ENCODE peak calls at places on chromosome 13, in ten cellular contexts. D is SK-N-SH; S is GM23338; O is choroid plexus epithelial cell; Y is RPMI7951; X is DMS 273 treated with DMSO at 0.1 percent for 48 hours; A is NCI-H748 treated with DMSO at 0.1 percent for 48 hours; N is AG08395; W is stimulated activated CD4-positive, alpha-beta T cell treated with anti-CD3 and anti-CD28 coated beads, TNF-alpha, amount 100 ng/mL, for 48 hours; G is AG04450. I is an unnamed sample.

GRCh38 chr13:111431241-111431640 is 110.8 kb downstream of the TEX29 start:
- DNase-seq in D (no peak), S (no peak), O (no peak), Y (no peak), X (no peak), A (peak), N (no peak), W (no peak), G (no peak), I (no peak)

GRCh38 chr13:30359999-30360398 is 52.6 kb upstream of the KATNAL1 start:
- DNase-seq in D (no peak), S (no peak), O (no peak), Y (no peak), X (no peak), A (no peak), N (no peak), W (no peak), G (no peak), I (no peak)

GRCh38 chr13:19658192-19658591 is 24.7 kb downstream of the MPHOSPH8 start:
- DNase-seq in D (peak), S (no peak), O (no peak), Y (no peak), X (no peak), A (no peak), N (no peak), W (no peak), G (no peak), I (no peak)

GRCh38 chr13:41756198-41756885 is 204.6 kb downstream of the VWA8 start:
- DNase-seq in D (no peak), S (no peak), O (no peak), Y (no peak), X (no peak), A (no peak), N (no peak), W (no peak), G (no peak), I (no peak)

GRCh38 chr13:40494932-40495619 is 171.4 kb downstream of the FOXO1 start:
- DNase-seq in D (no peak), S (no peak), O (no peak), Y (peak), X (no peak), A (no peak), N (no peak), W (no peak), G (no peak), I (no peak)

GRCh38 chr13:42363941-42364612 is 92.1 kb downstream of the AKAP11 start:
- DNase-seq in D (no peak), S (peak), O (peak), Y (peak), X (no peak), A (no peak), N (no peak), W (no peak), G (no peak), I (no peak)

GRCh38 chr13:112690242-112690943 is 555 bp downstream of the ATP11A start:
- DNase-seq in D (peak), S (peak), O (peak), Y (peak), X (no peak), A (no peak), N (peak), W (no peak), G (no peak), I (no peak)

GRCh38 chr13:25561842-25562241 is 190.1 kb downstream of the ATP8A2 start:
- DNase-seq in D (no peak), S (no peak), O (no peak), Y (no peak), X (no peak), A (no peak), N (no peak), W (no peak), G (no peak), I (no peak)

GRCh38 chr13:106548064-106548696 is 12.7 kb upstream of the EFNB2 start:
- DNase-seq in D (no peak), S (no peak), O (peak), Y (no peak), X (no peak), A (no peak), N (no peak), W (no peak), G (peak), I (no peak)

GRCh38 chr13:50731400-50731799 is 112.1 kb downstream of the DLEU7 start:
- DNase-seq in D (no peak), S (no peak), O (peak), Y (peak), X (peak), A (peak), N (peak), W (no peak), G (no peak), I (no peak)

GRCh38 chr13:27825153-27825552 is 32.9 kb downstream of the GSX1 start:
- DNase-seq in D (no peak), S (peak), O (no peak), Y (no peak), X (no peak), A (no peak), N (no peak), W (no peak), G (no peak), I (no peak)

GRCh38 chr13:107211073-107211472 is 643.1 kb upstream of the ARGLU1 start:
- DNase-seq in D (peak), S (peak), O (peak), Y (peak), X (peak), A (peak), N (peak), W (peak), G (peak), I (peak)

GRCh38 chr13:27730191-27730590 is 62.1 kb upstream of the GSX1 start:
- DNase-seq in D (no peak), S (no peak), O (no peak), Y (no peak), X (no peak), A (no peak), N (no peak), W (no peak), G (no peak), I (no peak)

GRCh38 chr13:37640499-37640898 is 41.9 kb upstream of the POSTN start:
- DNase-seq in D (no peak), S (peak), O (peak), Y (peak), X (peak), A (peak), N (peak), W (no peak), G (peak), I (no peak)

GRCh38 chr13:79018166-79018565 is 359.2 kb upstream of the OBI1 start:
- DNase-seq in D (no peak), S (no peak), O (no peak), Y (no peak), X (no peak), A (no peak), N (no peak), W (no peak), G (no peak), I (no peak)

GRCh38 chr13:76440568-76440967 is 445.6 kb downstream of the KCTD12 start:
- DNase-seq in D (no peak), S (no peak), O (no peak), Y (no peak), X (no peak), A (no peak), N (no peak), W (no peak), G (no peak), I (no peak)

GRCh38 chr13:90800082-90800746 is 547.3 kb upstream of the MIR17HG start:
- DNase-seq in D (peak), S (no peak), O (peak), Y (peak), X (no peak), A (no peak), N (no peak), W (no peak), G (no peak), I (no peak)

GRCh38 chr13:79306650-79307049 is 99.4 kb downstream of the RBM26 start:
- DNase-seq in D (no peak), S (no peak), O (no peak), Y (no peak), X (no peak), A (no peak), N (no peak), W (no peak), G (no peak), I (no peak)

GRCh38 chr13:93320942-93321341 is 94.3 kb downstream of the GPC6 start:
- DNase-seq in D (no peak), S (no peak), O (peak), Y (no peak), X (no peak), A (no peak), N (no peak), W (no peak), G (no peak), I (no peak)

GRCh38 chr13:102440259-102440936 is 38.5 kb upstream of the FGF14 start:
- DNase-seq in D (no peak), S (no peak), O (peak), Y (no peak), X (no peak), A (no peak), N (no peak), W (no peak), G (no peak), I (no peak)

GRCh38 chr13:51244637-51245405 is 22.6 kb downstream of the FAM124A start:
- DNase-seq in D (no peak), S (peak), O (no peak), Y (no peak), X (no peak), A (no peak), N (no peak), W (no peak), G (no peak), I (no peak)

GRCh38 chr13:114105351-114106225 is 26.8 kb downstream of the RASA3 start:
- DNase-seq in D (peak), S (no peak), O (peak), Y (no peak), X (no peak), A (no peak), N (no peak), W (no peak), G (no peak), I (no peak)

GRCh38 chr13:24927810-24928404 is 163.9 kb downstream of the RNF17 start:
- DNase-seq in D (no peak), S (no peak), O (no peak), Y (no peak), X (no peak), A (peak), N (no peak), W (no peak), G (no peak), I (no peak)

GRCh38 chr13:40132249-40132648 is 476.8 kb downstream of the COG6 start:
- DNase-seq in D (no peak), S (no peak), O (no peak), Y (no peak), X (no peak), A (no peak), N (no peak), W (no peak), G (no peak), I (no peak)

GRCh38 chr13:76223565-76223964 is 587.4 kb downstream of the LMO7 start:
- DNase-seq in D (no peak), S (peak), O (no peak), Y (no peak), X (no peak), A (no peak), N (no peak), W (no peak), G (no peak), I (no peak)

GRCh38 chr13:50156140-50156539 is 140.9 kb downstream of the KCNRG start:
- DNase-seq in D (no peak), S (no peak), O (peak), Y (peak), X (no peak), A (no peak), N (peak), W (no peak), G (peak), I (no peak)

GRCh38 chr13:95970878-95971277 is 82.3 kb downstream of the UGGT2 start:
- DNase-seq in D (no peak), S (peak), O (no peak), Y (no peak), X (no peak), A (no peak), N (no peak), W (no peak), G (no peak), I (no peak)

GRCh38 chr13:47908200-47908902 is 92.7 kb downstream of the SUCLA2 start:
- DNase-seq in D (no peak), S (no peak), O (peak), Y (no peak), X (no peak), A (no peak), N (no peak), W (no peak), G (peak), I (no peak)

GRCh38 chr13:114067381-114067885 is 65.0 kb downstream of the RASA3 start:
- DNase-seq in D (no peak), S (no peak), O (no peak), Y (peak), X (no peak), A (no peak), N (peak), W (no peak), G (no peak), I (no peak)

GRCh38 chr13:48631441-48631840 is 22.3 kb upstream of the CYSLTR2 start:
- DNase-seq in D (no peak), S (no peak), O (peak), Y (no peak), X (no peak), A (no peak), N (no peak), W (no peak), G (no peak), I (no peak)

GRCh38 chr13:97255515-97255999 is 33.4 kb downstream of the MBNL2 start:
- DNase-seq in D (no peak), S (no peak), O (no peak), Y (no peak), X (no peak), A (no peak), N (no peak), W (no peak), G (no peak), I (no peak)

GRCh38 chr13:56457535-56458200 is 683.0 kb upstream of the PRR20A start:
- DNase-seq in D (no peak), S (no peak), O (no peak), Y (no peak), X (peak), A (no peak), N (no peak), W (no peak), G (no peak), I (no peak)